ENCODE peak calls at places on chromosomes 13 and 19, in eight cellular contexts. S is pancreas; B is T-cell; C is endothelial cell; V is stimulated activated CD4-positive, alpha-beta T cell treated with anti-CD3 and anti-CD28 coated beads, Interleukin-2, amount 100 ng/mL, for 48 hours; P is T-helper 17 cell; M is activated B cell treated with CpG ODN at 0.5 μM for 24 hours; J is hepatocyte. Z is an unnamed sample.

GRCh38 chr19:4811328-4812131 is 20.0 kb downstream of the TICAM1 start:
- DNase-seq in B (peak), M (peak), C (peak), P (peak), S (peak), V (peak), J (peak), Z (peak)

GRCh38 chr13:75687145-75687763 is 51.1 kb downstream of the LMO7 start:
- DNase-seq in S (no peak), J (peak), B (no peak), C (peak), V (no peak), M (no peak), P (no peak), Z (no peak)

GRCh38 chr19:23774156-23774971 is 15.7 kb upstream of the ZNF681 start:
- DNase-seq in C (no peak), B (no peak), V (no peak), J (peak), M (no peak), P (no peak), S (no peak), Z (no peak)

GRCh38 chr13:37621811-37622361 is 23.3 kb upstream of the POSTN start:
- DNase-seq in M (no peak), P (no peak), B (no peak), S (peak), V (no peak), C (no peak), J (peak), Z (peak)

GRCh38 chr19:7850429-7850819 is 20.4 kb downstream of the EVI5L start:
- DNase-seq in B (no peak), V (no peak), M (no peak), P (no peak), J (no peak), C (no peak), S (no peak), Z (no peak)

GRCh38 chr13:96629331-96629730 is 364.9 kb downstream of the OXGR1 start:
- DNase-seq in S (no peak), M (no peak), J (no peak), V (no peak), B (no peak), P (no peak), C (no peak), Z (no peak)

GRCh38 chr19:45001087-45001739 is at the start of gene RELB:
- DNase-seq in V (peak), M (peak), B (peak), P (peak), S (peak), C (peak), J (peak), Z (peak)

GRCh38 chr19:5144545-5145179 is 175.7 kb downstream of the KDM4B start:
- DNase-seq in J (no peak), B (no peak), C (no peak), S (no peak), P (no peak), V (no peak), M (no peak), Z (no peak)

GRCh38 chr19:51739466-51740213 is 12.0 kb downstream of the FPR1 start:
- DNase-seq in M (no peak), C (no peak), P (no peak), B (no peak), S (no peak), V (no peak), J (no peak), Z (no peak)

GRCh38 chr13:45681101-45681500 is 21.0 kb upstream of the CBY2 start:
- DNase-seq in V (no peak), P (no peak), M (no peak), C (no peak), J (no peak), B (no peak), S (no peak), Z (no peak)

GRCh38 chr19:21694171-21694906 is 73.0 kb downstream of the ZNF100 start:
- DNase-seq in M (no peak), C (no peak), P (no peak), V (no peak), J (no peak), S (no peak), B (no peak), Z (no peak)

GRCh38 chr19:51927859-51928258 is 587 bp downstream of the ZNF613 start:
- DNase-seq in C (no peak), M (no peak), P (no peak), S (no peak), B (no peak), V (no peak), J (no peak), Z (no peak)

GRCh38 chr13:50365683-50366391 is 350.6 kb downstream of the KCNRG start:
- DNase-seq in B (peak), V (peak), M (no peak), P (no peak), C (no peak), J (peak), S (peak), Z (no peak)

GRCh38 chr13:40993119-40993518 is 26.0 kb downstream of the ELF1 start:
- DNase-seq in M (no peak), C (peak), P (no peak), S (peak), J (no peak), B (no peak), V (no peak), Z (no peak)

GRCh38 chr13:94121686-94122085 is 357.8 kb downstream of the DCT start:
- DNase-seq in M (no peak), V (no peak), B (no peak), P (no peak), S (no peak), J (no peak), C (no peak), Z (no peak)

GRCh38 chr13:76387561-76387960 is 498.6 kb downstream of the KCTD12 start:
- DNase-seq in M (no peak), S (no peak), J (no peak), B (no peak), P (no peak), C (no peak), V (no peak), Z (no peak)

GRCh38 chr13:43005460-43006236 is 13.6 kb upstream of the EPSTI1 start:
- DNase-seq in J (no peak), V (no peak), P (no peak), S (no peak), M (no peak), C (no peak), B (no peak), Z (no peak)

GRCh38 chr19:21322528-21322927 is 6.7 kb downstream of the ZNF708 start:
- DNase-seq in V (no peak), C (no peak), J (no peak), M (no peak), B (no peak), S (peak), P (no peak), Z (no peak)

GRCh38 chr19:46813570-46814358 is 25.4 kb upstream of the SLC1A5 start:
- DNase-seq in B (no peak), P (no peak), V (no peak), J (no peak), S (peak), M (no peak), C (no peak), Z (no peak)

GRCh38 chr19:14413765-14414171 is 5.4 kb downstream of the DDX39A start:
- DNase-seq in V (no peak), S (no peak), B (no peak), M (no peak), P (no peak), C (no peak), J (no peak), Z (no peak)

GRCh38 chr19:53463263-53463662 is 4.3 kb upstream of the ZNF813 start:
- DNase-seq in P (no peak), J (no peak), V (no peak), B (no peak), M (no peak), C (peak), S (peak), Z (peak)

GRCh38 chr13:34391071-34391470 is 551.0 kb upstream of the NBEA start:
- DNase-seq in V (no peak), M (no peak), J (no peak), C (no peak), P (no peak), B (no peak), S (no peak), Z (no peak)

GRCh38 chr13:35471466-35472307 is 4.8 kb downstream of the MAB21L1 start:
- DNase-seq in C (peak), J (peak), B (no peak), S (no peak), M (no peak), V (no peak), P (no peak), Z (no peak)

GRCh38 chr19:2387367-2388288 is 27.6 kb downstream of the TMPRSS9 start:
- DNase-seq in B (no peak), V (no peak), P (no peak), S (no peak), J (no peak), C (no peak), M (no peak), Z (no peak)

GRCh38 chr13:39784347-39784746 is 128.9 kb downstream of the COG6 start:
- DNase-seq in P (no peak), B (no peak), V (no peak), J (no peak), C (no peak), S (no peak), M (no peak), Z (no peak)

GRCh38 chr19:34474233-34474989 is 7.1 kb upstream of the WTIP start:
- DNase-seq in C (no peak), P (no peak), M (no peak), B (no peak), J (no peak), V (no peak), S (no peak), Z (peak)

GRCh38 chr19:55256562-55257460 is 2.0 kb downstream of the PPP6R1 start:
- DNase-seq in S (no peak), C (no peak), B (no peak), M (no peak), P (no peak), V (no peak), J (no peak), Z (no peak)

GRCh38 chr19:35347171-35347929 is at the start of gene FFAR1:
- DNase-seq in J (no peak), M (peak), V (peak), P (no peak), C (no peak), S (no peak), B (peak), Z (no peak)

GRCh38 chr19:3291644-3292043 is 67.2 kb downstream of the CELF5 start:
- DNase-seq in J (no peak), B (no peak), V (no peak), S (no peak), C (no peak), M (no peak), P (no peak), Z (no peak)

GRCh38 chr19:29565171-29565570 is 39.4 kb downstream of the VSTM2B start:
- DNase-seq in C (no peak), P (no peak), J (no peak), S (no peak), B (no peak), V (no peak), M (no peak), Z (no peak)

GRCh38 chr13:35055705-35056104 is 113.6 kb downstream of the NBEA start:
- DNase-seq in S (no peak), P (no peak), V (no peak), C (no peak), M (no peak), J (no peak), B (no peak), Z (no peak)

GRCh38 chr13:47555235-47555634 is 445.8 kb downstream of the SUCLA2 start:
- DNase-seq in C (no peak), M (no peak), B (no peak), P (no peak), V (no peak), J (no peak), S (no peak), Z (no peak)